ENCODE peak calls at places on chromosome 7, in eight cellular contexts. K is MM.1S; R is stimulated activated CD4-positive, alpha-beta T cell treated with anti-CD3 and anti-CD28 coated beads, Interleukin-2, amount 100 ng/mL, for 4 hours; D is NCI-H345; M is nephron progenitor cell; A is stimulated activated CD8-positive, alpha-beta memory T cell treated with anti-CD3 and anti-CD28 coated beads, Interleukin-2, amount 100 ng/mL, for 48 hours; Q is EH; B is CD8-positive, alpha-beta memory T cell. O is an unnamed sample.

GRCh38 chr7:96962221-96962620 is 43.1 kb upstream of the DLX6 start:
- DNase-seq in A (no peak), R (no peak), M (no peak), K (no peak), D (no peak), Q (peak; percentile 1), B (no peak), O (no peak)

GRCh38 chr7:152086513-152086912 is 61.0 kb downstream of the GALNT11 start:
- DNase-seq in M (no peak), K (no peak), R (no peak), A (no peak), D (no peak), B (no peak), Q (peak; percentile 5), O (no peak)

GRCh38 chr7:38465946-38466345 is 165.2 kb downstream of the AMPH start:
- DNase-seq in M (no peak), Q (peak; percentile 1), K (no peak), R (no peak), B (no peak), D (no peak), A (no peak), O (no peak)

GRCh38 chr7:80807166-80807900 is 111.5 kb downstream of the SEMA3C start:
- DNase-seq in K (no peak), B (no peak), R (no peak), D (no peak), A (no peak), Q (peak; percentile 66), M (no peak), O (no peak)

GRCh38 chr7:55486991-55487390 is 85.3 kb downstream of the VOPP1 start:
- DNase-seq in B (no peak), Q (no peak), M (no peak), K (no peak), A (no peak), D (no peak), R (no peak), O (no peak)

GRCh38 chr7:150665882-150666281 is 19.6 kb upstream of the GIMAP2 start:
- DNase-seq in B (peak; percentile 67), R (no peak), K (no peak), A (no peak), Q (no peak), D (no peak), M (no peak), O (peak; percentile 81)

GRCh38 chr7:18727094-18727870 is 231.7 kb downstream of the HDAC9 start:
- DNase-seq in Q (no peak), R (no peak), A (no peak), D (no peak), M (peak; percentile 10), B (no peak), K (no peak), O (no peak)

GRCh38 chr7:40903872-40904271 is 769.1 kb downstream of the SUGCT start:
- DNase-seq in R (no peak), K (no peak), Q (no peak), D (no peak), M (no peak), B (no peak), A (no peak), O (no peak)

GRCh38 chr7:100469227-100470044 is 5.4 kb upstream of the SPACDR start:
- DNase-seq in D (peak; percentile 73), M (peak; percentile 96), R (peak; percentile 72), Q (peak; percentile 74), B (peak; percentile 86), K (peak; percentile 69), A (peak; percentile 77), O (peak; percentile 75)

GRCh38 chr7:43844257-43844656 is 25.1 kb downstream of the MRPS24 start:
- DNase-seq in Q (peak; percentile 16), K (no peak), M (no peak), A (no peak), D (no peak), R (no peak), B (no peak), O (no peak)

GRCh38 chr7:64872809-64873500 is 30.1 kb upstream of the ZNF273 start:
- DNase-seq in B (no peak), R (no peak), M (no peak), D (no peak), K (no peak), A (no peak), Q (no peak), O (no peak)

GRCh38 chr7:81499262-81500116 is 270.4 kb downstream of the HGF start:
- DNase-seq in D (peak; percentile 60), B (no peak), R (no peak), Q (peak; percentile 88), K (peak; percentile 70), A (no peak), M (peak; percentile 17), O (no peak)

GRCh38 chr7:122885583-122886356 is 490 bp downstream of the CADPS2 start:
- DNase-seq in D (peak; percentile 64), B (no peak), R (no peak), K (peak; percentile 85), A (no peak), M (peak; percentile 59), Q (peak; percentile 22), O (no peak)

GRCh38 chr7:47844311-47844710 is 104.0 kb downstream of the PKD1L1 start:
- DNase-seq in B (no peak), Q (peak; percentile 14), A (no peak), R (no peak), M (no peak), D (no peak), K (no peak), O (no peak)

GRCh38 chr7:151415375-151416112 is 5.7 kb upstream of the WDR86 start:
- DNase-seq in M (no peak), R (no peak), Q (no peak), B (no peak), K (no peak), A (no peak), D (peak; percentile 44), O (no peak)

GRCh38 chr7:16785846-16786245 is 19.0 kb downstream of the AGR2 start:
- DNase-seq in M (no peak), D (no peak), Q (no peak), R (no peak), K (no peak), B (no peak), A (no peak), O (no peak)

GRCh38 chr7:101156277-101156676 is 2.0 kb downstream of the AP1S1 start:
- DNase-seq in R (no peak), A (no peak), Q (no peak), B (no peak), M (no peak), D (no peak), K (no peak), O (no peak)

GRCh38 chr7:142813262-142813661 is 41.6 kb upstream of the EPHB6 start:
- DNase-seq in Q (peak; percentile 84), K (no peak), R (no peak), A (no peak), B (peak; percentile 43), M (no peak), D (peak; percentile 18), O (no peak)

GRCh38 chr7:94001396-94001795 is 2.8 kb downstream of the BET1 start:
- DNase-seq in R (no peak), M (no peak), D (no peak), K (no peak), A (no peak), B (no peak), Q (peak; percentile 57), O (no peak)

O was measured in immature natural killer cell.